ENCODE peak calls at places on chromosome 15, in six cellular contexts. Z is cerebellum; T is activated T-cell treated with anti-CD3 and anti-CD28 coated beads, Interleukin-2, amount 50 U/mL, for 48 hours; R is mesothelial cell of epicardium; W is amygdala; U is H54. N is an unnamed sample.
A peak's percentile ranks its signal among the peaks of the same experiment; 100 is the strongest.

GRCh38 chr15:37096878-37097568 is 3.3 kb downstream of the MEIS2 start:
- DNase-seq in Z (no peak), T (no peak), R (no peak), W (peak; percentile 41), U (peak; percentile 23), N (no peak)

GRCh38 chr15:46576611-46577010 is 941.8 kb downstream of the SQOR start:
- DNase-seq in Z (no peak), T (no peak), R (no peak), W (no peak), U (no peak), N (no peak)

GRCh38 chr15:73240864-73241499 is 127.8 kb downstream of the HCN4 start:
- DNase-seq in Z (peak; percentile 48), T (peak; percentile 84), R (peak; percentile 45), W (peak; percentile 26), U (peak; percentile 7), N (peak; percentile 77)

GRCh38 chr15:70362911-70363310 is 265.2 kb upstream of the TLE3 start:
- DNase-seq in Z (peak; percentile 16), T (no peak), R (no peak), W (no peak), U (no peak), N (peak; percentile 22)

GRCh38 chr15:49225572-49226281 is 55.7 kb downstream of the GALK2 start:
- DNase-seq in Z (no peak), T (no peak), R (no peak), W (no peak), U (no peak), N (peak; percentile 69)

GRCh38 chr15:44157679-44158078 is 37.4 kb downstream of the FRMD5 start:
- DNase-seq in Z (no peak), T (no peak), R (no peak), W (no peak), U (peak; percentile 19), N (no peak)

GRCh38 chr15:26007151-26007550 is 144.0 kb upstream of the ATP10A start:
- DNase-seq in Z (no peak), T (no peak), R (no peak), W (no peak), U (no peak), N (no peak)

GRCh38 chr15:29046281-29046810 is 160.6 kb downstream of the APBA2 start:
- DNase-seq in Z (no peak), T (no peak), R (no peak), W (no peak), U (no peak), N (no peak)

GRCh38 chr15:45704329-45705249 is 69.8 kb downstream of the SQOR start:
- DNase-seq in Z (no peak), T (peak; percentile 31), R (no peak), W (no peak), U (no peak), N (peak; percentile 28)

GRCh38 chr15:76107169-76107568 is 47.4 kb downstream of the TMEM266 start:
- DNase-seq in Z (no peak), T (no peak), R (no peak), W (no peak), U (no peak), N (no peak)

GRCh38 chr15:49200347-49200746 is 30.3 kb downstream of the GALK2 start:
- DNase-seq in Z (no peak), T (no peak), R (no peak), W (no peak), U (no peak), N (no peak)

GRCh38 chr15:67050062-67050461 is 15.3 kb upstream of the SMAD3 start:
- DNase-seq in Z (no peak), T (no peak), R (no peak), W (no peak), U (no peak), N (no peak)

GRCh38 chr15:40150163-40150925 is 10.5 kb upstream of the BUB1B start:
- DNase-seq in Z (no peak), T (peak; percentile 18), R (no peak), W (no peak), U (peak; percentile 63), N (no peak)

GRCh38 chr15:50066202-50066601 is 52.8 kb downstream of the ATP8B4 start:
- DNase-seq in Z (no peak), T (no peak), R (no peak), W (no peak), U (no peak), N (no peak)

GRCh38 chr15:89052474-89052873 is 35.8 kb upstream of the ABHD2 start:
- DNase-seq in Z (no peak), T (no peak), R (no peak), W (no peak), U (no peak), N (no peak)

GRCh38 chr15:74308643-74308945 is 58.9 kb downstream of the CYP11A1 start:
- DNase-seq in Z (no peak), T (no peak), R (no peak), W (no peak), U (no peak), N (no peak)

GRCh38 chr15:40308844-40309189 is 1.1 kb upstream of the PLCB2 start:
- DNase-seq in Z (no peak), T (no peak), R (no peak), W (no peak), U (no peak), N (peak; percentile 66)

GRCh38 chr15:49752517-49752916 is 131.7 kb downstream of the DTWD1 start:
- DNase-seq in Z (no peak), T (no peak), R (no peak), W (no peak), U (no peak), N (no peak)

GRCh38 chr15:44788748-44789147 is 52.4 kb downstream of the TRIM69 start:
- DNase-seq in Z (no peak), T (peak; percentile 64), R (no peak), W (no peak), U (no peak), N (no peak)

GRCh38 chr15:79172032-79172481 is 81.5 kb upstream of the RASGRF1 start:
- DNase-seq in Z (no peak), T (no peak), R (no peak), W (no peak), U (no peak), N (no peak)

GRCh38 chr15:28013480-28013879 is 85.6 kb downstream of the OCA2 start:
- DNase-seq in Z (no peak), T (no peak), R (no peak), W (no peak), U (no peak), N (no peak)

GRCh38 chr15:45146405-45146804 is 16.6 kb downstream of the DUOX1 start:
- DNase-seq in Z (no peak), T (no peak), R (no peak), W (no peak), U (no peak), N (no peak)

GRCh38 chr15:58684036-58684700 is 65.3 kb downstream of the ADAM10 start:
- DNase-seq in Z (no peak), T (no peak), R (no peak), W (no peak), U (no peak), N (no peak)

GRCh38 chr15:85097706-85098105 is 116.0 kb downstream of the PDE8A start:
- DNase-seq in Z (no peak), T (no peak), R (no peak), W (no peak), U (no peak), N (no peak)

GRCh38 chr15:76185716-76186115 is 125.6 kb downstream of the ETFA start:
- DNase-seq in Z (no peak), T (peak; percentile 40), R (no peak), W (no peak), U (peak; percentile 60), N (peak; percentile 64)

GRCh38 chr15:31606261-31606669 is 279.6 kb downstream of the KLF13 start:
- DNase-seq in Z (no peak), T (no peak), R (no peak), W (no peak), U (no peak), N (no peak)

GRCh38 chr15:33021806-33022389 is 172.6 kb downstream of the FMN1 start:
- DNase-seq in Z (peak; percentile 7), T (no peak), R (no peak), W (no peak), U (peak; percentile 50), N (peak; percentile 37)

GRCh38 chr15:29270169-29270955 is 740 bp upstream of the NSMCE3 start:
- DNase-seq in Z (peak; percentile 30), T (peak; percentile 29), R (no peak), W (no peak), U (no peak), N (peak; percentile 63)